ENCODE peak calls at places on chromosomes 12 and 14, in five cellular contexts. M is IMR-90, V is heart left ventricle, R is esophagus squamous epithelium, P is HepG2. G is an unnamed sample.
A peak's percentile ranks its signal among the peaks of the same experiment; 100 is the strongest.

GRCh38 chr14:61462566-61463195 is 141.3 kb downstream of the PRKCH start:
- DNase-seq in M (peak; percentile 83), V (no peak), P (peak; percentile 54), R (no peak), G (no peak)

GRCh38 chr12:109621271-109621671 is 47.7 kb downstream of the MVK start:
- DNase-seq in R (no peak), P (no peak), V (no peak), M (no peak), G (no peak)

GRCh38 chr14:61444215-61444768 is 122.9 kb downstream of the PRKCH start:
- DNase-seq in M (no peak), P (no peak), V (no peak), R (no peak), G (peak; percentile 2)

GRCh38 chr14:81062816-81063215 is 107.4 kb downstream of the TSHR start:
- DNase-seq in M (peak; percentile 0), V (no peak), P (peak; percentile 10), R (no peak), G (peak; percentile 79)

GRCh38 chr12:120015313-120015712 is 26.3 kb downstream of the BICDL1 start:
- DNase-seq in M (no peak), P (no peak), V (no peak), R (no peak), G (no peak)

GRCh38 chr14:101563654-101564443 is 2.6 kb downstream of the DIO3 start:
- DNase-seq in R (no peak), P (no peak), V (no peak), M (no peak), G (no peak)

GRCh38 chr12:50066402-50066801 is 9.0 kb downstream of the ASIC1 start:
- DNase-seq in V (peak; percentile 42), R (no peak), P (no peak), M (peak; percentile 90), G (no peak)

GRCh38 chr12:14514154-14514842 is 53.4 kb downstream of the PLBD1 start:
- DNase-seq in V (peak; percentile 29), M (peak; percentile 21), P (peak; percentile 5), R (no peak), G (no peak)

GRCh38 chr14:31439554-31439953 is 17.8 kb downstream of the DTD2 start:
- DNase-seq in V (no peak), R (no peak), P (no peak), M (no peak), G (no peak)

GRCh38 chr12:63894132-63894531 is 49.6 kb downstream of the SRGAP1 start:
- DNase-seq in V (no peak), P (no peak), R (no peak), M (no peak), G (no peak)

GRCh38 chr12:52317443-52318052 is 3.6 kb downstream of the KRT83 start:
- DNase-seq in P (no peak), R (no peak), M (no peak), V (no peak), G (no peak)

GRCh38 chr12:46354111-46354798 is 18.3 kb downstream of the SLC38A2 start:
- DNase-seq in M (no peak), R (no peak), P (no peak), V (no peak), G (no peak)

GRCh38 chr12:40522837-40523236 is 169.4 kb upstream of the CNTN1 start:
- DNase-seq in M (no peak), V (no peak), P (no peak), R (no peak), G (no peak)

GRCh38 chr14:32820686-32821085 is 118.0 kb upstream of the NPAS3 start:
- DNase-seq in P (no peak), M (no peak), R (no peak), V (peak; percentile 43), G (no peak)

GRCh38 chr12:80936353-80936641 is 1.4 kb downstream of the LIN7A start:
- DNase-seq in R (no peak), M (no peak), P (no peak), V (no peak), G (no peak)

GRCh38 chr12:1914116-1914911 is 4.1 kb downstream of the CACNA2D4 start:
- DNase-seq in V (no peak), P (no peak), M (no peak), R (no peak), G (no peak)

GRCh38 chr14:24605435-24606190 is 3.9 kb downstream of the GZMH start:
- DNase-seq in R (no peak), V (no peak), P (peak; percentile 54), M (no peak), G (peak; percentile 22)

GRCh38 chr14:102095231-102095870 is 8.5 kb upstream of the HSP90AA1 start:
- DNase-seq in P (no peak), M (peak; percentile 66), V (no peak), R (no peak), G (peak; percentile 32)

DNA sequence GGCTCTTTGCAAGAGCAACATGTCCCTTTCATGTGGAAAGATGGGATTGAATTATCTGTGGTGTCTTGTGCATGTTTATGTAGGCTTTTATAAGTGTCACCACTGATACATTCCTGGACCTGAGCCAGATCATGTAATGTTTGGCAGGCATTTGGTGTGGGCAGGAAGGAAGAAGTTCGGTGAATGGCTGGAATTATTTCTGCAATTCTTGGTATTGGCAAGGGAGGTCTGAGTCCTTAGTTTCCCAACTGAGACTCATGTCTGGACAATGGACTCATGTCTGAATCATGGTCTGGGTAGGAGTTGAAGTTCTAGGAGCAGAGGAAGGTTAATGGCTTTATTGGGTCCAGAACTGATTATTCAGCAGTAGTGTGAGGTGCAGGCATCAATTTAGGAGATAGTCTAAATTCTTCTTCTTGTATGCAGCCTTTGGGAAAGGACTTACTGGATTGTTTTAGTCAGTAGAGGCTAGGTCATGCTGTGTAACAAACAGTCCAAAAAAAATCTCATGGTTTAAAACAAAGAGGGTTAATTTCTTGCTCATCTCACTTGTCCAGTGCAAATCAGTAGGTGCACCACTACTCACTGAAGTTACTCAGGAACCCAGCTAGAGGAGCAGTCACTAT is 186.5 kb upstream of the LHX5 start:
- DNase-seq in V (no peak), R (no peak), P (no peak), M (no peak), G (no peak)
- TF ChIP-seq POLR2A in V (no peak), R (no peak), P (no peak), M (no peak), G (no peak)

GRCh38 chr12:124870515-124870914 is 6.9 kb upstream of the SCARB1 start:
- DNase-seq in M (no peak), R (no peak), V (no peak), P (no peak), G (no peak)

GRCh38 chr12:124867389-124867930 is 3.8 kb upstream of the SCARB1 start:
- DNase-seq in V (no peak), P (peak; percentile 78), R (no peak), M (peak; percentile 81), G (peak; percentile 88)

GRCh38 chr12:124871297-124871696 is 7.6 kb upstream of the SCARB1 start:
- DNase-seq in V (no peak), R (no peak), M (no peak), P (no peak), G (no peak)

GRCh38 chr12:124868252-124868965 is 4.7 kb upstream of the SCARB1 start:
- DNase-seq in P (no peak), R (no peak), M (no peak), V (no peak), G (no peak)

GRCh38 chr12:124869011-124869665 is 5.5 kb upstream of the SCARB1 start:
- DNase-seq in R (no peak), P (no peak), M (no peak), V (no peak), G (peak; percentile 90)
- TF ChIP-seq POLR2A in R (no peak), P (no peak), M (no peak), V (no peak), G (peak; percentile 99)

GRCh38 chr12:93203361-93203760 is 174.4 kb upstream of the NUDT4 start:
- DNase-seq in P (no peak), V (no peak), M (no peak), R (no peak), G (no peak)
- TF ChIP-seq POLR2A in P (no peak), V (no peak), M (no peak), R (no peak), G (no peak)

GRCh38 chr14:36320210-36321003 is at the start of gene MBIP:
- DNase-seq in P (peak; percentile 100), V (peak; percentile 95), R (peak; percentile 71), M (peak; percentile 97), G (peak; percentile 98)
- TF ChIP-seq POLR2A in P (peak; percentile 93), V (no peak), R (no peak), M (peak; percentile 56), G (peak; percentile 66)

DNA sequence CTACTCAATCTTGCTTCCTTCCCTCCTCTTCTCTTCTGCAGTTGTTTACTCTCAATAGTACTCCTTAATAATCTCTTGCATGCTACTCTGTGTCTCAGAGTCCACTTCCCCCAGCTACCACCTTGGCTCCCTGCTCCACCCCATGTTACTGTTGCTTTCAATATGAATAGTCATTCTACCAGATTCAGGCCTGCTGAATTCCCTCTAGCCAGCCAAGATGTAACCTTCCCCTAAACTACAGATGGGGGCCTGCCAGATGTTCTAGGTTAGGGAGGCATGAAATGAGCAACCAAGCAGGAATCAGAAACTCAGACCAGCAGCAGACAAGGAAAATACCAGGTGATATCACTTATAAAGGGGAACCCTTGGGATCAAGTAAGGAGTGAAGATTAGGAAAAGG is 392.1 kb upstream of the DDHD1 start:
- DNase-seq in P (no peak), R (no peak), V (no peak), M (no peak), G (no peak)
- TF ChIP-seq POLR2A in P (no peak), R (no peak), V (no peak), M (no peak), G (no peak)

GRCh38 chr12:94262228-94263010 is 114.0 kb downstream of the PLXNC1 start:
- DNase-seq in V (peak; percentile 89), M (peak; percentile 96), P (no peak), R (peak; percentile 56), G (peak; percentile 67)
- TF ChIP-seq POLR2A in V (no peak), M (no peak), P (no peak), R (no peak), G (no peak)

GRCh38 chr12:122310636-122311035 is 44.3 kb upstream of the VPS33A start:
- DNase-seq in P (no peak), V (no peak), R (no peak), M (no peak), G (no peak)

GRCh38 chr12:122306407-122306806 is 40.1 kb upstream of the VPS33A start:
- DNase-seq in M (no peak), R (no peak), V (no peak), P (peak; percentile 21), G (peak; percentile 25)

GRCh38 chr12:122312926-122313325 is 46.6 kb upstream of the VPS33A start:
- DNase-seq in M (no peak), R (no peak), P (no peak), V (no peak), G (no peak)

GRCh38 chr12:122308811-122309210 is 42.5 kb upstream of the VPS33A start:
- DNase-seq in M (peak; percentile 67), R (no peak), P (no peak), V (no peak), G (no peak)

GRCh38 chr12:122309564-122310121 is 43.3 kb upstream of the VPS33A start:
- DNase-seq in R (no peak), P (no peak), V (no peak), M (peak; percentile 31), G (no peak)
- TF ChIP-seq POLR2A in R (no peak), P (no peak), V (no peak), M (no peak), G (no peak)